ENCODE peak calls at places on chromosomes 13 and 19, in nine cellular contexts. Q, R, N, S, G, I, X, A and H are unnamed samples.

GRCh38 chr19:1471514-1472107 is 7.4 kb downstream of the C19orf25 start:
- DNase-seq in Q (no peak), R (no peak), N (peak), S (no peak), G (no peak), I (no peak), X (no peak), A (peak), H (no peak)

GRCh38 chr13:98372886-98373285 is 195.8 kb upstream of the RNF113B start:
- DNase-seq in Q (no peak), R (no peak), N (no peak), S (no peak), G (no peak), I (no peak), X (no peak), A (no peak), H (no peak)

GRCh38 chr19:2542341-2543069 is 66.6 kb downstream of the GADD45B start:
- DNase-seq in Q (no peak), R (no peak), N (no peak), S (no peak), G (no peak), I (no peak), X (no peak), A (peak), H (peak)

GRCh38 chr19:34317311-34317927 is 47.6 kb upstream of the GPI start:
- DNase-seq in Q (peak), R (no peak), N (no peak), S (no peak), G (no peak), I (no peak), X (no peak), A (no peak), H (no peak)

GRCh38 chr13:90156390-90156789 is 1191.1 kb upstream of the MIR17HG start:
- DNase-seq in Q (no peak), R (no peak), N (no peak), S (no peak), G (no peak), I (no peak), X (no peak), A (no peak), H (no peak)

GRCh38 chr19:14407889-14408640 is 11.1 kb downstream of the DDX39A start:
- DNase-seq in Q (no peak), R (no peak), N (no peak), S (no peak), G (no peak), I (no peak), X (no peak), A (no peak), H (no peak)

GRCh38 chr13:76799696-76800095 is 86.5 kb downstream of the KCTD12 start:
- DNase-seq in Q (peak), R (no peak), N (no peak), S (no peak), G (no peak), I (no peak), X (no peak), A (no peak), H (no peak)

GRCh38 chr19:55373993-55374757 is 2.5 kb upstream of the TMEM190 start:
- DNase-seq in Q (no peak), R (no peak), N (no peak), S (no peak), G (no peak), I (no peak), X (no peak), A (peak), H (no peak)

GRCh38 chr13:42720116-42720857 is 61.1 kb upstream of the FAM216B start:
- DNase-seq in Q (peak), R (no peak), N (peak), S (no peak), G (peak), I (peak), X (no peak), A (no peak), H (peak)

GRCh38 chr19:1288528-1289394 is 3.1 kb downstream of the EFNA2 start:
- DNase-seq in Q (no peak), R (no peak), N (no peak), S (no peak), G (no peak), I (no peak), X (no peak), A (no peak), H (no peak)

GRCh38 chr19:48319647-48320537 is 5.5 kb upstream of the EMP3 start:
- DNase-seq in Q (peak), R (peak), N (peak), S (peak), G (no peak), I (no peak), X (peak), A (peak), H (peak)

GRCh38 chr13:112587767-112588489 is at the start of gene TUBGCP3:
- DNase-seq in Q (peak), R (peak), N (peak), S (peak), G (no peak), I (peak), X (peak), A (peak), H (peak)

GRCh38 chr19:4099054-4099764 is 24.7 kb downstream of the MAP2K2 start:
- DNase-seq in Q (no peak), R (no peak), N (no peak), S (no peak), G (no peak), I (no peak), X (no peak), A (peak), H (no peak)

GRCh38 chr19:10892256-10892655 is 20.9 kb downstream of the CARM1 start:
- DNase-seq in Q (no peak), R (no peak), N (no peak), S (no peak), G (no peak), I (no peak), X (no peak), A (no peak), H (no peak)

GRCh38 chr13:98548230-98548629 is 28.7 kb downstream of the STK24 start:
- DNase-seq in Q (no peak), R (no peak), N (no peak), S (no peak), G (no peak), I (no peak), X (no peak), A (no peak), H (no peak)

GRCh38 chr19:45470147-45471081 is 2.6 kb downstream of the FOSB start:
- DNase-seq in Q (peak), R (no peak), N (peak), S (peak), G (peak), I (peak), X (no peak), A (peak), H (peak)

GRCh38 chr13:75798353-75799245 is 162.5 kb downstream of the LMO7 start:
- DNase-seq in Q (peak), R (no peak), N (peak), S (no peak), G (no peak), I (peak), X (no peak), A (no peak), H (peak)

GRCh38 chr13:75372517-75372916 is 109.5 kb downstream of the TBC1D4 start:
- DNase-seq in Q (peak), R (no peak), N (peak), S (no peak), G (no peak), I (no peak), X (no peak), A (no peak), H (peak)

GRCh38 chr19:5228932-5229777 is 111.5 kb downstream of the PTPRS start:
- DNase-seq in Q (no peak), R (no peak), N (no peak), S (no peak), G (no peak), I (no peak), X (no peak), A (no peak), H (no peak)

GRCh38 chr13:27079421-27079958 is 92.1 kb downstream of the USP12 start:
- DNase-seq in Q (no peak), R (no peak), N (peak), S (no peak), G (no peak), I (peak), X (no peak), A (no peak), H (no peak)

GRCh38 chr19:48967346-48968178 is 2.5 kb downstream of the FTL start:
- DNase-seq in Q (peak), R (no peak), N (peak), S (no peak), G (no peak), I (no peak), X (no peak), A (no peak), H (peak)

DNA sequence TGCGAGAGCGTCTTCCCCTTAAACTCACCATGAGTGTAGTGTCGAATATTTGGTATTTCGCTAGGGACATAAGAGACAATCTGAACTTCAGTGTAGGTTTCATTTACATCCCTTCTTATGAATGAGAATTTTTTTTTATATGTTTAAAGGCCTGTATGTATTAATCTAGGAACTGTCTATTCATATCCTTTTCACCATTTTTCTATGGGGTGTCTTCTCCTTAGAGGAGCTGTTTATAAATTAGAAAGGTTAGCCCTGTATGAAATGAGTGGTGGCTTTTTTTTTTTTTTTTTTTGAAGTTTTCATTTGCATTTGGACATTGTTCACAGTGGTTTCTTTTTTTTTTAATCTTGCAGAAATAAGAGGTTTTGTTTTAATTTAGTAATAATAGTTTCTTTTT is 7.6 kb downstream of the ZNF146 start:
- DNase-seq in Q (no peak), R (no peak), N (no peak), S (no peak), G (no peak), I (no peak), X (no peak), A (no peak), H (no peak)
- TF ChIP-seq CTCF in Q (no peak), R (no peak), N (no peak), S (no peak), G (no peak), I (no peak), X (no peak), A (no peak), H (no peak)

GRCh38 chr13:87893982-87894527 is 222.9 kb downstream of the SLITRK5 start:
- DNase-seq in Q (peak), R (no peak), N (no peak), S (no peak), G (no peak), I (no peak), X (no peak), A (no peak), H (peak)
- TF ChIP-seq CTCF in Q (no peak), R (no peak), N (no peak), S (no peak), G (no peak), I (no peak), X (no peak), A (no peak), H (no peak)

DNA sequence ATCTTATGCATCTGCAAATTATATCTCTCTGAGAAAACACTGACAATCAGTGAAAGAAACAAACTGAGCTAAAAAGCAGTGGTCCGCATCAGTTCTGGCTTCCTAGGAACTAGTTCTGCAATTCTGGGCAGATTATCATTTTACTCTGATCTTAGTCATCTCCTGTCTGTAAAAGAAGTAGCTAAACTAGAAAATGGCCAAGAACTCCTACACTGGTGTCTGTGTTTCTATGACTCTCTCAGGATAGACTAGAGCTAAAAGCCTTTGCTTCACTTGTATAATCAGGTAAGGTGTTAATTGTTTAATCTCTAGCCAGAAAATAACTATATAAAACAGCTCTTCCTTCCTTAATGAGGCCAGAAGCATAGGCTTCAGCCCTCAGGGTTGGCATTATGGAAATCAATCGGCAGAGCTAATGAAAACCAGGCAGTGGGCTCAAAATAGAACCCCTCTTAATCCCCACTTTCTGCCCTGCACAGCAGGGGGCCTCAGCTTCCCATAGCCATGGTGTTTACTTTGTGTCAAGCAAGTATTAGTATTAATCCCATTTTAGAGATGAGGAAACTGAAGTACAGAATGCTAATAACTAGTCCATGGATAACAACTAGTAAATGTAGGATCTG is 459.2 kb downstream of the FGF14 start:
- DNase-seq in Q (no peak), R (no peak), N (no peak), S (no peak), G (no peak), I (no peak), X (no peak), A (no peak), H (no peak)
- TF ChIP-seq CTCF in Q (no peak), R (no peak), N (no peak), S (no peak), G (no peak), I (no peak), X (no peak), A (no peak), H (no peak)

GRCh38 chr13:71303144-71303543 is 563.9 kb downstream of the DACH1 start:
- DNase-seq in Q (peak), R (no peak), N (no peak), S (no peak), G (no peak), I (no peak), X (no peak), A (no peak), H (no peak)
- TF ChIP-seq CTCF in Q (peak), R (no peak), N (no peak), S (no peak), G (no peak), I (no peak), X (peak), A (peak), H (no peak)

DNA sequence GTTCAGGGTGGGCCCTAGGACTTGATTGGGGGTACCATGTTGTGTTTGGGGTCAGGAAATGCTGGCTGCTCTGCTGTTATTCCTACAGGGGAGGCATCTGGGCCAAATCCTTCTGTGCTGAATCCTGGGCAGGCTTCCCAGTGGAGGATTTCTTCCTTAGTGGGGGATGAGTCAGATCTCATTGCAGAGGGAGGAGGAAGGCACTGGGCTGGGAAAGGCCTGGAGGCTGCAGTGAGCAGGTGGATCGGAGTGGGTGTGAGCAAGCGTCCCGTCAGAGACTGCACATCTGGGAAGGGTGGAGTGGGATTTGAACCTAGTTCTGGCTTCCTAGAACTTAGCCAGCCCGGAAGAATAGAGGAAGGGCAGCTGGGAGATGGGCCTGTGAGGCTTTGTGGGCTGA is 11.5 kb downstream of the CCDC124 start:
- DNase-seq in Q (peak), R (no peak), N (peak), S (no peak), G (no peak), I (peak), X (no peak), A (no peak), H (peak)
- TF ChIP-seq CTCF in Q (no peak), R (no peak), N (no peak), S (no peak), G (no peak), I (no peak), X (no peak), A (no peak), H (no peak)